ENCODE peak calls at places on chromosomes 5 and 9, in nine cellular contexts. N, B, Y, T, M, Q, J, G and R are unnamed samples.

GRCh38 chr9:34686231-34686630 is 4.8 kb downstream of the CCL19 start:
- DNase-seq in J (no peak), G (no peak), Q (no peak), Y (no peak), N (no peak), M (no peak), B (no peak), T (no peak), R (no peak)

GRCh38 chr9:134258828-134259546 is 67.3 kb upstream of the RXRA start:
- DNase-seq in N (no peak), B (no peak), M (peak; percentile 47), T (no peak), Y (no peak), Q (no peak), J (no peak), G (no peak), R (no peak)

GRCh38 chr9:81266674-81267073 is 422.7 kb downstream of the TLE1 start:
- DNase-seq in Y (no peak), J (no peak), B (no peak), M (no peak), N (no peak), Q (no peak), G (peak; percentile 56), T (no peak), R (no peak)

GRCh38 chr5:142973932-142974331 is 203.8 kb downstream of the ARHGAP26 start:
- DNase-seq in N (no peak), T (no peak), M (no peak), G (no peak), J (no peak), B (no peak), Y (no peak), Q (no peak), R (no peak)

GRCh38 chr5:116518423-116518822 is 56.2 kb downstream of the SEMA6A start:
- DNase-seq in T (no peak), Q (no peak), G (peak; percentile 35), B (no peak), Y (no peak), M (no peak), N (no peak), J (no peak), R (no peak)

GRCh38 chr9:70111641-70112236 is 68.1 kb downstream of the MAMDC2 start:
- DNase-seq in T (no peak), G (peak; percentile 91), B (no peak), N (no peak), Q (no peak), Y (no peak), M (no peak), J (peak; percentile 37), R (no peak)

GRCh38 chr5:39424751-39425524 is at the start of gene DAB2:
- DNase-seq in Q (peak; percentile 71), M (peak; percentile 77), T (peak; percentile 23), J (peak; percentile 92), B (peak; percentile 99), G (peak; percentile 21), Y (peak; percentile 82), N (peak; percentile 92), R (peak; percentile 97)

GRCh38 chr9:89868100-89868499 is 263.3 kb downstream of the GADD45G start:
- DNase-seq in M (no peak), T (no peak), J (no peak), Q (no peak), G (no peak), N (no peak), Y (no peak), B (no peak), R (no peak)

GRCh38 chr5:126359884-126360283 is 63.3 kb upstream of the GRAMD2B start:
- DNase-seq in J (no peak), M (no peak), N (no peak), B (no peak), Y (no peak), G (no peak), Q (no peak), T (no peak), R (no peak)

GRCh38 chr9:91086657-91087563 is 274.8 kb downstream of the AUH start:
- DNase-seq in Y (no peak), J (no peak), G (no peak), M (no peak), Q (no peak), T (no peak), B (no peak), N (no peak), R (no peak)

GRCh38 chr9:93116049-93116961 is 17.7 kb downstream of the NINJ1 start:
- DNase-seq in N (peak; percentile 90), M (peak; percentile 70), Q (no peak), J (peak; percentile 83), B (no peak), Y (peak; percentile 68), T (no peak), G (no peak), R (no peak)

GRCh38 chr5:128782446-128782845 is 182.8 kb upstream of the SLC27A6 start:
- DNase-seq in B (peak; percentile 87), N (peak; percentile 80), G (no peak), J (peak; percentile 30), T (no peak), M (peak; percentile 79), Y (no peak), Q (peak; percentile 4), R (peak; percentile 57)

GRCh38 chr9:112586600-112587155 is 100.1 kb downstream of the KIAA1958 start:
- DNase-seq in J (no peak), G (no peak), Y (no peak), T (no peak), M (no peak), N (no peak), Q (no peak), B (no peak), R (no peak)

GRCh38 chr9:114261987-114262386 is 60.9 kb upstream of the ORM1 start:
- DNase-seq in Y (no peak), J (no peak), G (no peak), T (no peak), M (no peak), B (no peak), Q (no peak), N (no peak), R (no peak)

GRCh38 chr9:87040410-87041009 is 93.2 kb upstream of the GAS1 start:
- DNase-seq in B (no peak), Y (no peak), G (no peak), T (no peak), M (no peak), N (no peak), J (no peak), Q (no peak), R (peak; percentile 51)

GRCh38 chr5:154197801-154198461 is 7.4 kb downstream of the GALNT10 start:
- DNase-seq in Q (no peak), N (no peak), M (peak; percentile 53), T (peak; percentile 62), Y (no peak), J (peak; percentile 81), G (peak; percentile 75), B (peak; percentile 95), R (no peak)

GRCh38 chr9:38084556-38084880 is 15.5 kb upstream of the SHB start:
- DNase-seq in T (no peak), N (no peak), J (no peak), Q (peak; percentile 7), M (no peak), G (no peak), Y (no peak), B (no peak), R (no peak)

GRCh38 chr5:94855543-94855942 is 237.1 kb downstream of the SLF1 start:
- DNase-seq in Q (no peak), N (no peak), B (no peak), M (no peak), T (no peak), Y (no peak), J (no peak), G (no peak), R (no peak)

GRCh38 chr5:11234501-11234911 is 473.5 kb upstream of the DAP start:
- DNase-seq in Y (no peak), B (no peak), G (no peak), Q (no peak), J (no peak), M (no peak), N (no peak), T (peak; percentile 21), R (peak; percentile 3)

GRCh38 chr5:104754311-104754995 is 1191.9 kb upstream of the NUDT12 start:
- DNase-seq in T (no peak), Y (no peak), Q (no peak), J (no peak), B (no peak), N (no peak), G (no peak), M (no peak), R (peak; percentile 75)

DNA sequence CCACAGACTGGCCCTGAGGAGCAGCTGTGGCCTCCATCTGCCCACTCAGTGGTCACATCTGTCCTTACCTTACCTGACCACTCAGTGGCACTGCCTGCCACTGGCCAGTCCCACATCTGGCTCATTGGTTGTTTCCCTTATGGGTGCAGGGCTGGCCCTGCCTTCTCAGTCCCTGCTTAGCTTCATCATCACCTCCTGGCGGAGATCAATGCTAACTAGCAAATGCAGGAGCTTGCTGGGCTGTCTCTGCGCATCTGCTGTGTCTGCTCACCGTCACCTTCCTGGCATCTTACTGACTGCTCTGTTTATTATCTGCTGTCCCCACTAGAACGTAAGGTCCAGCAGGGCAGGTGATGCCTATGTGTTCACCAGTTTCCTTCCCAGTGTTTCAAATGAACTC is 356.9 kb downstream of the SEMA5A start:
- DNase-seq in T (no peak), G (no peak), J (no peak), M (no peak), Y (no peak), B (no peak), N (no peak), Q (no peak), R (no peak)
- H3K27ac ChIP-seq in T (no peak overlapping the region), G (no peak overlapping the region), J (no peak overlapping the region), M (peak overlapping the region; percentile 52), Y (no peak overlapping the region), B (peak overlapping the region; percentile 94), N (no peak overlapping the region), Q (no peak overlapping the region), R (no peak overlapping the region)

DNA sequence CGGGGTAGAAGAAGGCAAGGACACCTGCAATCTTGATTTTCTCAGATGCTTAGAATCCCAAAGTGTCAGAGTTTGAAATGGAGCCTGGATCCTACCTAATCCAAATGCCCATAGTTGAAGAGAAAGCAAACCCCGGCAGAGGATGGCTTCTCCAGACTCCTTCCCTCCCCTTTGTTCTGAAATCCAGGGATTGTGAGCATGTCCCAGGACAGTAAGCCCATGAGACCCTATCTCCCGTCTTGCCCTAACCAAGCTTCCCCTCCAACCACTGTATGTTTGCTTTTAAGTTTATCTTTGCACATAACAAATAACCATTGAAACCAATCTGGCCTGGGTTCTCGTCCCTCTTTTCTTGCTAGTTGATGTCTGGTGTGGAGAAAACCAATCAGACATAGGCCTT is 78.3 kb upstream of the NIPAL4 start:
- DNase-seq in N (no peak), B (no peak), G (no peak), Q (no peak), M (no peak), J (no peak), Y (no peak), T (no peak), R (no peak)
- H3K27ac ChIP-seq in N (peak overlapping the region; percentile 92), B (no peak overlapping the region), G (no peak overlapping the region), Q (no peak overlapping the region), M (no peak overlapping the region), J (no peak overlapping the region), Y (no peak overlapping the region), T (no peak overlapping the region), R (no peak overlapping the region)

GRCh38 chr5:146025681-146026080 is 79.7 kb downstream of the PLAC8L1 start:
- DNase-seq in T (no peak), B (no peak), Q (no peak), Y (no peak), M (no peak), N (no peak), G (no peak), J (no peak), R (no peak)
- H3K27ac ChIP-seq in T (no peak overlapping the region), B (no peak overlapping the region), Q (no peak overlapping the region), Y (no peak overlapping the region), M (no peak overlapping the region), N (no peak overlapping the region), G (no peak overlapping the region), J (no peak overlapping the region), R (no peak overlapping the region)

GRCh38 chr5:72497823-72498222 is 9.4 kb downstream of the ZNF366 start:
- DNase-seq in G (no peak), Y (no peak), T (no peak), B (no peak), Q (no peak), J (no peak), N (no peak), M (no peak), R (no peak)
- H3K27ac ChIP-seq in G (no peak overlapping the region), Y (no peak overlapping the region), T (no peak overlapping the region), B (no peak overlapping the region), Q (no peak overlapping the region), J (no peak overlapping the region), N (no peak overlapping the region), M (no peak overlapping the region), R (no peak overlapping the region)